ENCODE peak calls at places on chromosome 7, in eight cellular contexts. Z is fibroblast of villous mesenchyme, V is lower leg skin, O is tibial nerve, I is fibroblast of mammary gland, L is fibroblast of lung, A is OCI-LY7, P is HL-60. K is an unnamed sample.

GRCh38 chr7:128035712-128036111 is 4.5 kb upstream of the LRRC4 start:
- DNase-seq in Z (no peak), V (no peak), O (no peak), I (no peak), L (peak), A (peak), P (peak), K (no peak)

GRCh38 chr7:68176974-68177373 is 1180.3 kb downstream of the TYW1 start:
- DNase-seq in Z (peak), V (peak), O (peak), I (peak), L (peak), A (peak), P (peak), K (no peak)

GRCh38 chr7:50832744-50833143 is 50.0 kb upstream of the GRB10 start:
- DNase-seq in Z (peak), V (no peak), O (no peak), I (peak), L (peak), A (no peak), P (no peak), K (no peak)

GRCh38 chr7:33781796-33782195 is 123.5 kb upstream of the BMPER start:
- DNase-seq in Z (peak), V (no peak), O (no peak), I (peak), L (no peak), A (no peak), P (no peak), K (no peak)

GRCh38 chr7:93055543-93056107 is 62.2 kb downstream of the SAMD9 start:
- DNase-seq in Z (peak), V (no peak), O (no peak), I (peak), L (peak), A (peak), P (no peak), K (no peak)

GRCh38 chr7:14806886-14807285 is 95.7 kb downstream of the DGKB start:
- DNase-seq in Z (no peak), V (no peak), O (no peak), I (no peak), L (peak), A (no peak), P (no peak), K (no peak)

GRCh38 chr7:70775570-70776156 is 356.3 kb upstream of the GALNT17 start:
- DNase-seq in Z (peak), V (no peak), O (no peak), I (peak), L (peak), A (peak), P (no peak), K (no peak)

GRCh38 chr7:10022957-10023356 is 950.7 kb upstream of the PHF14 start:
- DNase-seq in Z (no peak), V (no peak), O (no peak), I (no peak), L (peak), A (no peak), P (no peak), K (no peak)

GRCh38 chr7:100730136-100730800 is 3.1 kb upstream of the ZAN start:
- DNase-seq in Z (no peak), V (no peak), O (no peak), I (no peak), L (no peak), A (no peak), P (no peak), K (no peak)

GRCh38 chr7:767580-767940 is 40.5 kb upstream of the PRKAR1B start:
- DNase-seq in Z (peak), V (no peak), O (no peak), I (peak), L (no peak), A (no peak), P (no peak), K (no peak)

GRCh38 chr7:41987-42386 is 150.4 kb upstream of the FAM20C start:
- DNase-seq in Z (no peak), V (peak), O (no peak), I (peak), L (peak), A (no peak), P (no peak), K (no peak)

GRCh38 chr7:80053098-80053497 is 81.5 kb upstream of the GNAI1 start:
- DNase-seq in Z (no peak), V (no peak), O (no peak), I (no peak), L (no peak), A (no peak), P (no peak), K (no peak)

GRCh38 chr7:137999496-138000080 is 2.3 kb downstream of the CREB3L2 start:
- DNase-seq in Z (peak), V (no peak), O (no peak), I (peak), L (no peak), A (no peak), P (no peak), K (no peak)
- H3K4me3 ChIP-seq in Z (peak), V (no peak), O (peak), I (peak), L (peak), A (peak), P (no peak), K (no peak)

GRCh38 chr7:2258661-2259365 is 16.8 kb downstream of the NUDT1 start:
- DNase-seq in Z (no peak), V (no peak), O (no peak), I (no peak), L (no peak), A (peak), P (no peak), K (no peak)
- H3K4me3 ChIP-seq in Z (no peak), V (no peak), O (no peak), I (no peak), L (no peak), A (no peak), P (no peak), K (no peak)

GRCh38 chr7:142646274-142646895 is 102.9 kb upstream of the PRSS1 start:
- DNase-seq in Z (no peak), V (no peak), O (no peak), I (no peak), L (no peak), A (peak), P (peak), K (no peak)
- H3K4me3 ChIP-seq in Z (no peak), V (no peak), O (no peak), I (no peak), L (no peak), A (no peak), P (no peak), K (no peak)

GRCh38 chr7:139105037-139105382 is 4.5 kb downstream of the ZC3HAV1 start:
- DNase-seq in Z (no peak), V (no peak), O (no peak), I (no peak), L (no peak), A (peak), P (peak), K (no peak)

GRCh38 chr7:139108256-139109187 is 998 bp downstream of the ZC3HAV1 start:
- DNase-seq in Z (peak), V (no peak), O (no peak), I (peak), L (peak), A (peak), P (no peak), K (no peak)

GRCh38 chr7:139109983-139110411 is 477 bp upstream of the ZC3HAV1 start:
- DNase-seq in Z (no peak), V (no peak), O (no peak), I (no peak), L (no peak), A (peak), P (no peak), K (no peak)

GRCh38 chr7:139109188-139109982 is at the start of gene ZC3HAV1:
- DNase-seq in Z (peak), V (peak), O (peak), I (peak), L (peak), A (peak), P (peak), K (peak)

DNA sequence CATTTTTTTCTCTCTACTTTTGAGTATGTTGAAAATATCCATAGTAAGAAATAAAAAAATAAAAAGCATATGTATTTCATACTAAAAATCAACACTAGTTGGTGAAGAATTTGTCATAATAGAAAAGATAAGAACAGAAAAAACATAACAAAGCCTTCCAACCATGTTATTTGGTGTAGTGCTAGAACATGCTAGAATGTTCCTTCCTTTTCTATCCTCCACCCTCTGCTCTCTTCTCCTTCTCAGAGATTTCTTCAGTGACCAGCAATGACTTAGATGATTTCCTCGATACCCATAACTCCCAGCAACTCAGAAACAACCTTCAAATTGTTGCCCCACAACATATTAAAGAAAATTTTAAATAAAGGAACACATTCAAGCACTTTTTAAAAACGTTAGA is 2.6 kb downstream of the ZC3HAV1 start:
- DNase-seq in Z (no peak), V (no peak), O (no peak), I (no peak), L (no peak), A (peak), P (no peak), K (no peak)
- H3K4me3 ChIP-seq in Z (peak), V (no peak), O (peak), I (no peak), L (no peak), A (peak), P (peak), K (peak)

DNA sequence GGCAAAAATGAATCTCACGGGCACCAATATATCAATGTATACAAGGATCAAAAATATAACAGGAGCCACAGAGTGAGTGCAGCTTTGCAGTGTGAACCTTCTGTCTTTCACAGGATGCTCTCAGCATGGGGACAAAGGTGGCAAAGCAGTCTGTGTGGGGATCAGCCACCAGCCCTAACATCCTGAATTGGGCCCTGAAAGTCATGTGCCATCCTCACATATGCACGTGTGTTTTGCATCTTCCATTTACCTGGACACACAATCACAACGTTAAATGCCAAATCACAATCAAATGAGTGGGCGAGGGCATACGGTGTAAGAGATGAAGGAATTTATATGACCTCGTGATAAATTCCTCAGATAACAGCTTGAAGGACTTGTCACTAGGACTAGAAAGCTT is 6.5 kb downstream of the TAS2R16 start:
- DNase-seq in Z (no peak), V (no peak), O (no peak), I (no peak), L (no peak), A (no peak), P (no peak), K (no peak)
- H3K4me3 ChIP-seq in Z (no peak), V (no peak), O (no peak), I (no peak), L (no peak), A (no peak), P (no peak), K (no peak)

GRCh38 chr7:4706384-4707032 is 24.4 kb downstream of the FOXK1 start:
- DNase-seq in Z (no peak), V (no peak), O (no peak), I (no peak), L (peak), A (no peak), P (peak), K (no peak)
- H3K4me3 ChIP-seq in Z (no peak), V (no peak), O (no peak), I (no peak), L (no peak), A (no peak), P (no peak), K (no peak)

GRCh38 chr7:6640246-6640721 is 3.2 kb downstream of the ZNF316 start:
- DNase-seq in Z (peak), V (no peak), O (peak), I (peak), L (peak), A (no peak), P (peak), K (no peak)

GRCh38 chr7:6636741-6637543 is at the start of gene ZNF316:
- DNase-seq in Z (peak), V (no peak), O (no peak), I (peak), L (peak), A (peak), P (peak), K (peak)

GRCh38 chr7:6639627-6640026 is 2.5 kb downstream of the ZNF316 start:
- DNase-seq in Z (no peak), V (no peak), O (no peak), I (no peak), L (no peak), A (no peak), P (no peak), K (no peak)

GRCh38 chr7:6637544-6638229 is 569 bp downstream of the ZNF316 start:
- DNase-seq in Z (peak), V (no peak), O (no peak), I (peak), L (peak), A (peak), P (peak), K (peak)

GRCh38 chr7:6639032-6639431 is 1.9 kb downstream of the ZNF316 start:
- DNase-seq in Z (no peak), V (no peak), O (no peak), I (no peak), L (no peak), A (no peak), P (no peak), K (no peak)
- H3K4me3 ChIP-seq in Z (no peak), V (no peak), O (no peak), I (no peak), L (no peak), A (peak), P (no peak), K (no peak)

GRCh38 chr7:105199372-105199771 is 185.4 kb downstream of the KMT2E start:
- DNase-seq in Z (no peak), V (no peak), O (no peak), I (peak), L (peak), A (no peak), P (no peak), K (no peak)
- H3K4me3 ChIP-seq in Z (no peak), V (no peak), O (no peak), I (no peak), L (no peak), A (no peak), P (no peak), K (no peak)

DNA sequence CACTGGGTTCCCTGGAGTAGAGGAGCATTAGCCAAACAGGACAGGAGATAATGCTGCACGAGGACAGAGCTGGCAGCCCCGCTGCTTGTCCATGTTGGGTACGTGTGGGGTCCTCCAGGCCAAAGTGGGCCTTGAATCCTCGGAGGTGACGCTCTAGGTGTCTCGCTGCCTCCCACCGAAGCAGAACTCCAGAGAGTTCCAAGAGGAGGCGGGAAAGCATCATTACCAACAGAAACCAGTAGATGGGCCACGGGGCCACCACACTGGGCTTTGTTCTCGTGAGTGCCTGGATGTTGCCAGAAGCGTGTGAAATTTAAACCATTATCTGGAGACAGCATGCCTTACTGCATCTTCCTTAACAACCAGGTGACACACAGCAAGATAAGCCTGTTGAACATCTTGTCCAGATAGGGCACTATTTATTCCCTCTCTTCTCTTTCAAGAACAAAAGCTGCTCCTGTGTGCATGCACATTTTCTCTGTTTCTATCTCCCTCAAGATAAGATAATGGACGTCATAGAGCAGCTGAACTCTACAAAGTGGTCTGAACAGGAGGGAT is 56.8 kb downstream of the TNS3 start:
- DNase-seq in Z (no peak), V (no peak), O (no peak), I (no peak), L (no peak), A (no peak), P (no peak), K (no peak)
- H3K4me3 ChIP-seq in Z (no peak), V (no peak), O (no peak), I (no peak), L (no peak), A (no peak), P (no peak), K (no peak)